ENCODE peak calls at places on chromosomes 16 and 17, in nine cellular contexts. Z is ELR; K is activated naive CD8-positive, alpha-beta T cell treated with anti-CD3 and anti-CD28 coated beads, Interleukin-2, amount 50 U/mL, for 24 hours; Y is colonic mucosa; I is anterior cingulate cortex; U is sigmoid colon; O is NCI-H2029; A is left kidney; F is cardiac muscle cell. R is an unnamed sample.

GRCh38 chr16:50988441-50988840 is 162.6 kb downstream of the SALL1 start:
- DNase-seq in K (no peak), Z (no peak), I (no peak), A (no peak), Y (no peak), O (no peak), U (no peak), F (no peak), R (no peak)

GRCh38 chr17:75365931-75366275 is 39.6 kb downstream of the GRB2 start:
- DNase-seq in K (no peak), I (no peak), O (no peak), F (no peak), U (no peak), A (no peak), Z (no peak), Y (no peak), R (no peak)

GRCh38 chr17:64387145-64387473 is 3.6 kb downstream of the PECAM1 start:
- DNase-seq in F (no peak), Y (no peak), O (no peak), Z (no peak), I (no peak), A (no peak), K (no peak), U (no peak), R (no peak)

GRCh38 chr16:81004646-81005353 is 1.9 kb downstream of the CMC2 start:
- DNase-seq in I (no peak), O (peak; percentile 14), U (no peak), Z (peak; percentile 83), Y (peak; percentile 53), A (peak; percentile 83), K (no peak), F (peak; percentile 73), R (peak; percentile 47)

GRCh38 chr16:8845699-8846298 is 23.0 kb downstream of the CARHSP1 start:
- DNase-seq in O (no peak), Y (no peak), F (no peak), A (no peak), I (no peak), Z (no peak), K (no peak), U (no peak), R (no peak)

GRCh38 chr16:360698-361336 is 8.3 kb upstream of the AXIN1 start:
- DNase-seq in I (no peak), K (no peak), Y (no peak), A (no peak), F (no peak), O (no peak), U (no peak), Z (no peak), R (no peak)

GRCh38 chr17:3035256-3035967 is 28.0 kb downstream of the OR1D5 start:
- DNase-seq in Y (no peak), K (no peak), U (no peak), O (no peak), F (no peak), A (no peak), I (no peak), Z (no peak), R (no peak)

GRCh38 chr16:17261197-17261858 is 209.4 kb downstream of the XYLT1 start:
- DNase-seq in K (no peak), O (no peak), Z (no peak), A (no peak), Y (peak; percentile 42), I (no peak), U (no peak), F (no peak), R (no peak)

GRCh38 chr17:40530531-40530987 is 29.1 kb upstream of the TNS4 start:
- DNase-seq in O (no peak), A (no peak), K (peak; percentile 21), U (peak; percentile 56), Y (no peak), F (no peak), I (no peak), Z (no peak), R (no peak)

GRCh38 chr17:76054112-76054476 is 18.2 kb downstream of the SRP68 start:
- DNase-seq in F (no peak), K (no peak), Y (no peak), I (no peak), Z (peak; percentile 82), A (no peak), U (no peak), O (no peak), R (no peak)

GRCh38 chr16:30458561-30459394 is 13.1 kb upstream of the SEPHS2 start:
- DNase-seq in I (no peak), A (no peak), U (peak; percentile 68), F (no peak), Y (peak; percentile 51), O (no peak), K (peak; percentile 88), Z (no peak), R (peak; percentile 52)

GRCh38 chr16:72875291-72876036 is 172.5 kb downstream of the ZFHX3 start:
- DNase-seq in A (no peak), O (no peak), I (no peak), F (no peak), Y (no peak), U (no peak), Z (no peak), K (no peak), R (no peak)

GRCh38 chr16:12381662-12382061 is 405.1 kb downstream of the SNX29 start:
- DNase-seq in U (no peak), K (no peak), O (no peak), I (no peak), Y (no peak), F (no peak), A (no peak), Z (no peak), R (no peak)

GRCh38 chr17:15108992-15109391 is 156.1 kb downstream of the PMP22 start:
- DNase-seq in K (no peak), F (no peak), I (no peak), O (no peak), U (no peak), A (no peak), Y (no peak), Z (no peak), R (no peak)

GRCh38 chr16:57955572-57955971 is 15.4 kb downstream of the CNGB1 start:
- DNase-seq in I (no peak), Y (no peak), K (no peak), O (peak; percentile 22), U (no peak), Z (no peak), F (no peak), A (no peak), R (no peak)

GRCh38 chr17:44308320-44308818 is at the start of gene RUNDC3A:
- DNase-seq in K (peak; percentile 89), Y (peak; percentile 80), Z (peak; percentile 81), O (peak; percentile 17), A (peak; percentile 96), U (peak; percentile 91), F (peak; percentile 88), I (peak; percentile 90), R (peak; percentile 84)

GRCh38 chr17:46063239-46063638 is 64.2 kb downstream of the STH start:
- DNase-seq in O (no peak), F (peak; percentile 48), U (no peak), Y (no peak), K (no peak), Z (peak; percentile 94), A (no peak), I (no peak), R (no peak)

GRCh38 chr16:81491522-81492188 is 47.0 kb downstream of the CMIP start:
- DNase-seq in A (no peak), F (peak; percentile 49), K (no peak), O (no peak), I (no peak), U (no peak), Z (peak; percentile 54), Y (no peak), R (no peak)

GRCh38 chr17:57636985-57637667 is 108.0 kb downstream of the CCDC182 start:
- DNase-seq in A (no peak), U (no peak), Y (no peak), F (no peak), Z (peak; percentile 79), O (no peak), K (no peak), I (no peak), R (peak; percentile 18)

GRCh38 chr16:49580751-49581303 is 207.2 kb downstream of the C16orf78 start:
- DNase-seq in F (no peak), A (no peak), I (no peak), Z (no peak), Y (no peak), O (no peak), K (no peak), U (no peak), R (no peak)

GRCh38 chr16:20904507-20905079 is 4.0 kb downstream of the LYRM1 start:
- DNase-seq in Z (peak; percentile 68), K (no peak), F (peak; percentile 88), Y (no peak), A (no peak), O (peak; percentile 13), U (no peak), I (no peak), R (peak; percentile 53)

GRCh38 chr16:55663770-55664677 is 8.2 kb downstream of the SLC6A2 start:
- DNase-seq in F (no peak), K (no peak), I (no peak), Y (no peak), U (no peak), O (no peak), Z (no peak), A (no peak), R (no peak)

GRCh38 chr16:68401871-68402747 is 46.2 kb downstream of the SMPD3 start:
- DNase-seq in F (peak; percentile 20), U (no peak), Y (no peak), I (no peak), A (no peak), O (no peak), Z (peak; percentile 77), K (no peak), R (no peak)